ENCODE peak calls at places on chromosomes 7 and 10, in nine cellular contexts. T is cardiac fibroblast, J is GM10248, N is AG09319, B is omental fat pad, H is astrocyte of the spinal cord, R is mucosa of descending colon, M is cardiac muscle cell, K is WTC11. P is an unnamed sample.

GRCh38 chr7:30836991-30837390 is 65.8 kb downstream of the MINDY4 start:
- DNase-seq in R (no peak), K (no peak), J (no peak), B (no peak), M (no peak), N (no peak), T (no peak), H (no peak), P (no peak)

GRCh38 chr7:150399861-150400778 is 21.0 kb downstream of the ZNF775 start:
- DNase-seq in T (peak), H (no peak), R (no peak), K (peak), J (no peak), B (no peak), M (no peak), N (no peak), P (no peak)

GRCh38 chr7:158407581-158408331 is 179.9 kb downstream of the PTPRN2 start:
- DNase-seq in K (no peak), H (peak), J (no peak), B (no peak), T (peak), M (peak), N (no peak), R (peak), P (no peak)

GRCh38 chr7:134546903-134547737 is 1.8 kb upstream of the AKR1B15 start:
- DNase-seq in B (peak), J (no peak), M (peak), H (no peak), T (peak), N (no peak), R (peak), K (no peak), P (peak)

GRCh38 chr7:123244768-123245167 is 45.0 kb upstream of the SLC13A1 start:
- DNase-seq in J (no peak), N (no peak), R (no peak), M (no peak), T (no peak), H (no peak), B (no peak), K (no peak), P (no peak)

GRCh38 chr7:48140001-48140681 is 31.1 kb upstream of the ABCA13 start:
- DNase-seq in M (no peak), K (no peak), H (peak), B (no peak), J (no peak), T (peak), N (peak), R (peak), P (no peak)

GRCh38 chr7:35253680-35254495 is at the start of gene TBX20:
- DNase-seq in N (no peak), M (peak), B (no peak), H (peak), J (no peak), K (peak), R (peak), T (peak), P (peak)

GRCh38 chr10:1203216-1203615 is 147.0 kb downstream of the WDR37 start:
- DNase-seq in J (no peak), M (no peak), R (no peak), T (no peak), B (no peak), H (no peak), K (no peak), N (no peak), P (no peak)

GRCh38 chr7:22732556-22733126 is 5.6 kb downstream of the IL6 start:
- DNase-seq in M (no peak), T (peak), R (no peak), J (no peak), N (no peak), H (peak), B (no peak), K (no peak), P (no peak)

GRCh38 chr10:58856508-58857240 is 319.8 kb upstream of the PHYHIPL start:
- DNase-seq in N (peak), R (no peak), B (no peak), H (peak), K (peak), M (peak), T (peak), J (no peak), P (no peak)

GRCh38 chr10:16520900-16521299 is 779 bp downstream of the C1QL3 start:
- DNase-seq in M (peak), J (peak), K (peak), T (peak), B (no peak), N (no peak), R (peak), H (no peak), P (peak)
- TF ChIP-seq CTCF in M (peak), J (peak), K (no peak), T (peak), B (no peak), N (peak), R (no peak), H (peak), P (no peak)

GRCh38 chr10:126302831-126303230 is 85.4 kb downstream of the ADAM12 start:
- DNase-seq in N (no peak), H (no peak), T (peak), M (no peak), B (no peak), J (no peak), R (no peak), K (no peak), P (no peak)
- TF ChIP-seq CTCF in N (peak), H (no peak), T (peak), M (peak), B (no peak), J (no peak), R (no peak), K (no peak), P (peak)

DNA sequence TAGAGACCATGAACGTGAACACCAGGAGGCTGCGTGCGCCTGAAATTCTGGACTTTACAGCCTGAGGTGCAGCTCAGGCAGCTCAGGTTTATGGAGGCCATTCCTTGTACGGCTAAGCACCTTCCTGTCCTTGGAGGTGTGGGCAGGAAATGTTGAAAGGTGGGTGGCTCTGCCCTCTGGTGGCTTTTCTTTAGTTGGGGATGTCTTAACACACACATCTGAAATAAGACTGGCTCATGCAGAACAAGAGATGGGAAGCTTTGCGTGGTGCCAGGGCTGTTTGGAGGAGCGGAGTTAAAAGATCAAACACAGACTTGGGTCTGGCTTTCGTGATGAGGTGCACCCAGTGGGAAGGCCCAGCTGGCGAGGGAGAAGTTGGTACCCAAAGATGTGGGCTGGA is 64.1 kb downstream of the DOCK1 start:
- DNase-seq in J (no peak), B (no peak), H (no peak), R (peak), T (peak), N (no peak), K (peak), M (no peak), P (no peak)
- TF ChIP-seq CTCF in J (no peak), B (no peak), H (peak), R (no peak), T (no peak), N (no peak), K (no peak), M (peak), P (no peak)

DNA sequence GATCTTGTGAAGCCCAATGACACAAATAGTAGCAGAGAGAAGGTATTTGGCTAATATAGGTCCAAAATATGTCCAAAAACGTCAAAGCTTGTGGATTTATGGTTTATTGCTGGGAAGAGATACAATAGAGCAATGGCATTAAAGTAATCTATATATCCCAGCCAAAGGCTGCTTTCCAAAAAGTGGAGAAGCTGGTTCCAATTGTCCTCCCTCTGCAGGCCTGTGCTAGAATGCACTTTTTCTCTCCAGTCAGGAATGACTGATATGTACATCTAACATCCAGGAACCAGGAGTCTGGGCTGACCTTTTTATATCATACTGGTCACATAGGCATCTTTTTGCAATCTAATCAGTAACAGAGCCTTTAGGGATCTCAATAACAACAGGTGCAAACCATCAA is 167.1 kb upstream of the FAM3C start:
- DNase-seq in K (peak), M (no peak), J (no peak), B (no peak), T (no peak), H (no peak), N (no peak), R (no peak), P (no peak)
- TF ChIP-seq CTCF in K (no peak), M (peak), J (no peak), B (no peak), T (peak), H (peak), N (peak), R (no peak), P (peak)

P was measured in neural crest cell.